ENCODE peak calls at places on chromosomes 3 and 15, in six cellular contexts. U is activated T-helper 1 cell treated with anti-CD3 and anti-CD28 coated beads, Interleukin-2, amount 50 U/mL, for 16 hours; V is activated CD4-positive, alpha-beta T cell treated with anti-CD3 and anti-CD28 coated beads, Interleukin-2, amount 50 U/mL, for 48 hours; M is activated effector memory CD4-positive, alpha-beta T cell treated with Interleukin-2 at 50 U/mL for 16 hours; E is mammary epithelial cell; P is endothelial cell. J is an unnamed sample.
A peak's percentile ranks its signal among the peaks of the same experiment; 100 is the strongest.

GRCh38 chr3:25581335-25581734 is 83.4 kb downstream of the TOP2B start:
- DNase-seq in U (no peak), V (no peak), M (no peak), E (no peak), P (no peak), J (no peak)

GRCh38 chr3:129596194-129597086 is 10.0 kb downstream of the PLXND1 start:
- DNase-seq in U (no peak), V (no peak), M (no peak), E (no peak), P (no peak), J (no peak)

GRCh38 chr3:50652709-50653108 is 22.0 kb upstream of the DOCK3 start:
- DNase-seq in U (peak; percentile 25), V (peak; percentile 77), M (peak; percentile 29), E (peak; percentile 36), P (peak; percentile 33), J (peak; percentile 42)

GRCh38 chr3:147389265-147390175 is 16.8 kb downstream of the ZIC4 start:
- DNase-seq in U (no peak), V (no peak), M (no peak), E (no peak), P (no peak), J (no peak)

GRCh38 chr3:58793052-58793451 is 126.5 kb upstream of the FAM3D start:
- DNase-seq in U (no peak), V (no peak), M (no peak), E (no peak), P (no peak), J (no peak)

GRCh38 chr15:33152502-33153109 is 41.9 kb downstream of the FMN1 start:
- DNase-seq in U (no peak), V (no peak), M (no peak), E (peak; percentile 77), P (no peak), J (no peak)

GRCh38 chr3:137105277-137105977 is 147.6 kb downstream of the IL20RB start:
- DNase-seq in U (no peak), V (no peak), M (no peak), E (peak; percentile 35), P (peak; percentile 41), J (peak; percentile 10)

GRCh38 chr3:20546636-20547035 is 360.6 kb upstream of the SGO1 start:
- DNase-seq in U (no peak), V (no peak), M (no peak), E (no peak), P (no peak), J (no peak)

GRCh38 chr3:191003742-191004141 is 141.2 kb upstream of the GMNC start:
- DNase-seq in U (no peak), V (no peak), M (no peak), E (no peak), P (no peak), J (no peak)

GRCh38 chr3:56119575-56120349 is 348.5 kb downstream of the ERC2 start:
- DNase-seq in U (no peak), V (no peak), M (no peak), E (peak; percentile 25), P (no peak), J (no peak)

GRCh38 chr3:52065264-52065756 is 8.9 kb upstream of the DUSP7 start:
- DNase-seq in U (no peak), V (no peak), M (no peak), E (peak; percentile 90), P (no peak), J (no peak)

J was measured in stimulated activated naive CD8-positive, alpha-beta T cell treated with anti-CD3 and anti-CD28 coated beads, Interleukin-15, amount 100 ng/mL, for 72 hours.